ENCODE peak calls at places on chromosomes 11 and 22, in eight cellular contexts. One of them, this sample, is unnamed.

GRCh38 chr22:34645375-34645774 is 420.6 kb upstream of the ISX start:
- DNase-seq in endodermal cell: peak
- DNase-seq in BE2C: no peak
- DNase-seq in breast epithelium: no peak
- DNase-seq in left ventricle myocardium inferior: no peak
- DNase-seq in lower leg skin: no peak
- DNase-seq in brain microvascular endothelial cell: no peak
- DNase-seq in AG09309: no peak
- DNase-seq in this sample: no peak

GRCh38 chr11:31628111-31628510 is 118.5 kb downstream of the ELP4 start:
- DNase-seq in endodermal cell: no peak
- DNase-seq in BE2C: no peak
- DNase-seq in breast epithelium: no peak
- DNase-seq in left ventricle myocardium inferior: no peak
- DNase-seq in lower leg skin: no peak
- DNase-seq in brain microvascular endothelial cell: no peak
- DNase-seq in AG09309: no peak
- DNase-seq in this sample: no peak

GRCh38 chr22:20549232-20549841 is 41.9 kb downstream of the MED15 start:
- DNase-seq in endodermal cell: no peak
- DNase-seq in BE2C: no peak
- DNase-seq in breast epithelium: no peak
- DNase-seq in left ventricle myocardium inferior: no peak
- DNase-seq in lower leg skin: no peak
- DNase-seq in brain microvascular endothelial cell: no peak
- DNase-seq in AG09309: no peak
- DNase-seq in this sample: no peak

GRCh38 chr11:119218141-119218878 is 12.2 kb downstream of the CBL start:
- DNase-seq in endodermal cell: peak
- DNase-seq in BE2C: no peak
- DNase-seq in breast epithelium: no peak
- DNase-seq in left ventricle myocardium inferior: no peak
- DNase-seq in lower leg skin: no peak
- DNase-seq in brain microvascular endothelial cell: peak
- DNase-seq in AG09309: peak
- DNase-seq in this sample: peak

GRCh38 chr11:130159657-130160459 is at the start of gene ST14:
- DNase-seq in endodermal cell: peak
- DNase-seq in BE2C: no peak
- DNase-seq in breast epithelium: peak
- DNase-seq in left ventricle myocardium inferior: no peak
- DNase-seq in lower leg skin: peak
- DNase-seq in brain microvascular endothelial cell: no peak
- DNase-seq in AG09309: no peak
- DNase-seq in this sample: no peak

GRCh38 chr11:1516273-1517067 is 29.9 kb upstream of the MOB2 start:
- DNase-seq in endodermal cell: no peak
- DNase-seq in BE2C: no peak
- DNase-seq in breast epithelium: no peak
- DNase-seq in left ventricle myocardium inferior: peak
- DNase-seq in lower leg skin: no peak
- DNase-seq in brain microvascular endothelial cell: peak
- DNase-seq in AG09309: peak
- DNase-seq in this sample: peak

GRCh38 chr11:125057370-125058060 is 5.6 kb upstream of the SLC37A2 start:
- DNase-seq in endodermal cell: no peak
- DNase-seq in BE2C: no peak
- DNase-seq in breast epithelium: no peak
- DNase-seq in left ventricle myocardium inferior: no peak
- DNase-seq in lower leg skin: no peak
- DNase-seq in brain microvascular endothelial cell: no peak
- DNase-seq in AG09309: no peak
- DNase-seq in this sample: no peak

GRCh38 chr11:8229299-8230177 is 34.1 kb downstream of the LMO1 start:
- DNase-seq in endodermal cell: no peak
- DNase-seq in BE2C: peak
- DNase-seq in breast epithelium: no peak
- DNase-seq in left ventricle myocardium inferior: peak
- DNase-seq in lower leg skin: no peak
- DNase-seq in brain microvascular endothelial cell: no peak
- DNase-seq in AG09309: no peak
- DNase-seq in this sample: no peak

GRCh38 chr11:132802932-132803331 is 729.4 kb downstream of the OPCML start:
- DNase-seq in endodermal cell: no peak
- DNase-seq in BE2C: no peak
- DNase-seq in breast epithelium: no peak
- DNase-seq in left ventricle myocardium inferior: no peak
- DNase-seq in lower leg skin: no peak
- DNase-seq in brain microvascular endothelial cell: no peak
- DNase-seq in AG09309: no peak
- DNase-seq in this sample: no peak

GRCh38 chr11:65639623-65640482 is 2.0 kb downstream of the SIPA1 start:
- DNase-seq in endodermal cell: no peak
- DNase-seq in BE2C: no peak
- DNase-seq in breast epithelium: no peak
- DNase-seq in left ventricle myocardium inferior: peak
- DNase-seq in lower leg skin: no peak
- DNase-seq in brain microvascular endothelial cell: no peak
- DNase-seq in AG09309: no peak
- DNase-seq in this sample: no peak

GRCh38 chr11:19187101-19187500 is 14.7 kb downstream of the CSRP3 start:
- DNase-seq in endodermal cell: no peak
- DNase-seq in BE2C: no peak
- DNase-seq in breast epithelium: no peak
- DNase-seq in left ventricle myocardium inferior: no peak
- DNase-seq in lower leg skin: no peak
- DNase-seq in brain microvascular endothelial cell: no peak
- DNase-seq in AG09309: peak
- DNase-seq in this sample: no peak

GRCh38 chr22:22999473-22999872 is 70.8 kb upstream of the GNAZ start:
- DNase-seq in endodermal cell: no peak
- DNase-seq in BE2C: no peak
- DNase-seq in breast epithelium: no peak
- DNase-seq in left ventricle myocardium inferior: no peak
- DNase-seq in lower leg skin: no peak
- DNase-seq in brain microvascular endothelial cell: no peak
- DNase-seq in AG09309: no peak
- DNase-seq in this sample: no peak

GRCh38 chr22:46055176-46055850 is 78.4 kb upstream of the WNT7B start:
- DNase-seq in endodermal cell: peak
- DNase-seq in BE2C: no peak
- DNase-seq in breast epithelium: peak
- DNase-seq in left ventricle myocardium inferior: peak
- DNase-seq in lower leg skin: peak
- DNase-seq in brain microvascular endothelial cell: no peak
- DNase-seq in AG09309: no peak
- DNase-seq in this sample: no peak

GRCh38 chr22:46054878-46055158 is 77.9 kb upstream of the WNT7B start:
- DNase-seq in endodermal cell: no peak
- DNase-seq in BE2C: no peak
- DNase-seq in breast epithelium: no peak
- DNase-seq in left ventricle myocardium inferior: peak
- DNase-seq in lower leg skin: peak
- DNase-seq in brain microvascular endothelial cell: no peak
- DNase-seq in AG09309: no peak
- DNase-seq in this sample: no peak

GRCh38 chr22:46056169-46057041 is 79.4 kb upstream of the WNT7B start:
- DNase-seq in endodermal cell: peak
- DNase-seq in BE2C: peak
- DNase-seq in breast epithelium: peak
- DNase-seq in left ventricle myocardium inferior: peak
- DNase-seq in lower leg skin: peak
- DNase-seq in brain microvascular endothelial cell: no peak
- DNase-seq in AG09309: no peak
- DNase-seq in this sample: no peak

GRCh38 chr22:46057206-46057605 is 80.2 kb upstream of the WNT7B start:
- DNase-seq in endodermal cell: no peak
- DNase-seq in BE2C: no peak
- DNase-seq in breast epithelium: peak
- DNase-seq in left ventricle myocardium inferior: peak
- DNase-seq in lower leg skin: peak
- DNase-seq in brain microvascular endothelial cell: no peak
- DNase-seq in AG09309: no peak
- DNase-seq in this sample: no peak

DNA sequence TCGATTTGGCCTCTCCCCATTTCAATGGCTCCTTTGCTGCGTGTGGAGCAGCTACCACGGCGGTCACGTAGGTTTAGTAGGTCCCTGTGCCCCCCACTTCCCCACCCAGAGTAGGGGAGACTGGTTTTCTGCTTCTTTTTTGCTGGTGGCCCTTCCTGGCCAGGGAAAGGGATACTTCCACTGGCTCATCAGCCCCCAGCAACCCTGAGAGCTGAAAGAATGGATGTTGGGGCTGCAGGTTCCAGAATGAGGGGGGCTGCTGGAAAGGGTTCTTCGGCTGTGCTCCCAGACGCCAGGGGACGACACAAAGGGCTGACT is 78.8 kb upstream of the WNT7B start:
- DNase-seq in endodermal cell: no peak
- DNase-seq in BE2C: no peak
- DNase-seq in breast epithelium: peak
- DNase-seq in left ventricle myocardium inferior: no peak
- DNase-seq in lower leg skin: no peak
- DNase-seq in brain microvascular endothelial cell: no peak
- DNase-seq in AG09309: no peak
- DNase-seq in this sample: no peak
- H3K4me3 ChIP-seq in endodermal cell: no peak
- H3K4me3 ChIP-seq in BE2C: peak
- H3K4me3 ChIP-seq in breast epithelium: peak
- H3K4me3 ChIP-seq in left ventricle myocardium inferior: peak
- H3K4me3 ChIP-seq in lower leg skin: no peak
- H3K4me3 ChIP-seq in brain microvascular endothelial cell: no peak
- H3K4me3 ChIP-seq in AG09309: peak
- H3K4me3 ChIP-seq in this sample: peak

GRCh38 chr22:50498322-50498861 is 9.1 kb downstream of the LMF2 start:
- DNase-seq in endodermal cell: peak
- DNase-seq in BE2C: peak
- DNase-seq in breast epithelium: no peak
- DNase-seq in left ventricle myocardium inferior: no peak
- DNase-seq in lower leg skin: peak
- DNase-seq in brain microvascular endothelial cell: peak
- DNase-seq in AG09309: no peak
- DNase-seq in this sample: peak
- TF ChIP-seq CTCF in endodermal cell: peak
- TF ChIP-seq CTCF in BE2C: peak
- TF ChIP-seq CTCF in breast epithelium: peak
- TF ChIP-seq CTCF in left ventricle myocardium inferior: peak
- TF ChIP-seq CTCF in lower leg skin: no peak
- TF ChIP-seq CTCF in brain microvascular endothelial cell: peak
- TF ChIP-seq CTCF in AG09309: peak
- TF ChIP-seq CTCF in this sample: peak

GRCh38 chr11:17798716-17799115 is 64.1 kb downstream of the KCNC1 start:
- DNase-seq in endodermal cell: no peak
- DNase-seq in BE2C: no peak
- DNase-seq in breast epithelium: no peak
- DNase-seq in left ventricle myocardium inferior: no peak
- DNase-seq in lower leg skin: no peak
- DNase-seq in brain microvascular endothelial cell: no peak
- DNase-seq in AG09309: no peak
- DNase-seq in this sample: no peak

GRCh38 chr11:17796154-17796553 is 61.6 kb downstream of the KCNC1 start:
- DNase-seq in endodermal cell: no peak
- DNase-seq in BE2C: no peak
- DNase-seq in breast epithelium: no peak
- DNase-seq in left ventricle myocardium inferior: no peak
- DNase-seq in lower leg skin: no peak
- DNase-seq in brain microvascular endothelial cell: no peak
- DNase-seq in AG09309: no peak
- DNase-seq in this sample: no peak

GRCh38 chr11:17801166-17801565 is 66.6 kb downstream of the KCNC1 start:
- DNase-seq in endodermal cell: peak
- DNase-seq in BE2C: no peak
- DNase-seq in breast epithelium: no peak
- DNase-seq in left ventricle myocardium inferior: no peak
- DNase-seq in lower leg skin: no peak
- DNase-seq in brain microvascular endothelial cell: no peak
- DNase-seq in AG09309: no peak
- DNase-seq in this sample: no peak

GRCh38 chr11:17798253-17798652 is 63.7 kb downstream of the KCNC1 start:
- DNase-seq in endodermal cell: no peak
- DNase-seq in BE2C: no peak
- DNase-seq in breast epithelium: no peak
- DNase-seq in left ventricle myocardium inferior: peak
- DNase-seq in lower leg skin: no peak
- DNase-seq in brain microvascular endothelial cell: no peak
- DNase-seq in AG09309: no peak
- DNase-seq in this sample: no peak

DNA sequence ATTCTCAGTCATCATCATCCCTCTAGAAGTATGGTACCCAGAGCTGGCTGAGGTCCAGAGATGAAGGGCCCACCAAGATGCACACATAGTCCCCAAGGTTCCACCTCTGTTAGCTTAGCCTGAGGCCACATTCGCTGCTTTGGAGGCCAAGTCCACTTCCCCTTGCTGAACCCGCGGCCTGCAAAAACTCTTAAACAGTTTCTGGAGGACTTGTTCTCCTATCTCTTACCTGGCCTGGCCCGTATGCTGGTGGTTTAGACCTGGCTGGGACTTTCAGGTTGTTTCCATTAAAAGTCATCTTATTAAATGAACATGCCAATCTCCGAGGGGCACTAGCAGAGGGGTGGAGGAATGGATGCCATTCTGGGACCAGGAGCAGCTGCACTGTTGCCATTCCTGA is 64.6 kb downstream of the KCNC1 start:
- DNase-seq in endodermal cell: no peak
- DNase-seq in BE2C: no peak
- DNase-seq in breast epithelium: no peak
- DNase-seq in left ventricle myocardium inferior: no peak
- DNase-seq in lower leg skin: no peak
- DNase-seq in brain microvascular endothelial cell: no peak
- DNase-seq in AG09309: no peak
- DNase-seq in this sample: no peak
- H3K4me3 ChIP-seq in endodermal cell: no peak
- H3K4me3 ChIP-seq in BE2C: no peak
- H3K4me3 ChIP-seq in breast epithelium: no peak
- H3K4me3 ChIP-seq in left ventricle myocardium inferior: no peak
- H3K4me3 ChIP-seq in lower leg skin: no peak
- H3K4me3 ChIP-seq in brain microvascular endothelial cell: no peak
- H3K4me3 ChIP-seq in AG09309: no peak
- H3K4me3 ChIP-seq in this sample: no peak

DNA sequence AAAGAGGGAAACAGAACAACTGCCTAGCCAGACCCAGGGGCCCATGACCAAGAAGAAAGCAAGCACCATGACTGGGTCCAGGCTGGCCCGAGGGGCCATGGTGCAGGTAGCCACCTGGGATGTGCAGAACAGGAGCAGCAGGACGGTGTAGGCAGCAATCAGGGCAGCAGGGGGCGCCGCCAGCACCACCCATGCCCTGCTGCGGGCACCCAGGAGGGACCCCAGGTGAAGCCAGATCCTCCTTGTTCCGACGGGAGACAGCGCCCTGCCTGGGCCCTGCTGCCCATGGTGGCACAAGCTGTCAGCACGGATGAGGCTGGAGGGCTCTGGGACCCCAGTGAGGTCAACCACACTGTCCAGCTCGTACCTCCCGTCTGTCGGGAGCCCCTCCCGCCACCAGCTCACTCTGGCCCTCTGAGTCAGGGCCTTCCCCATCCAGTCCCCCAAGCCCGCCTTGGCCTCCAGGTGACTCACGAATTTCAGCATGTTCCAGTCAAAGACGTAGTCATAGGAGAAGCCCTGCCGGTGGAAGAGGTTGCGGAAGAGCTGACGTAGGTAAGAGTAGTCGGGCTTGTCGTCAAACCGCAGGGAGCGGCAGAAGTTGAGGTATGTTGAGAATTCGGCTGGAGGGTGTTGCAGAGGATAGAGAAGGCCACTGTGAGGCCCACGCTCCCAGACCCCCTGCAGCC is 18.8 kb downstream of the CSNK1E start:
- DNase-seq in endodermal cell: peak
- DNase-seq in BE2C: peak
- DNase-seq in breast epithelium: peak
- DNase-seq in left ventricle myocardium inferior: no peak
- DNase-seq in lower leg skin: no peak
- DNase-seq in brain microvascular endothelial cell: peak
- DNase-seq in AG09309: peak
- DNase-seq in this sample: no peak
- TF ChIP-seq CTCF in endodermal cell: peak
- TF ChIP-seq CTCF in BE2C: peak
- TF ChIP-seq CTCF in breast epithelium: no peak
- TF ChIP-seq CTCF in left ventricle myocardium inferior: peak
- TF ChIP-seq CTCF in lower leg skin: no peak
- TF ChIP-seq CTCF in brain microvascular endothelial cell: peak
- TF ChIP-seq CTCF in AG09309: peak
- TF ChIP-seq CTCF in this sample: peak

This sample was measured in HFF-Myc.